ENCODE peak calls at places on chromosomes 16 and 17, in five cellular contexts. D is omental fat pad, H is cardiac muscle cell, N is glutamatergic neuron, C is neural progenitor cell. S is an unnamed sample.

GRCh38 chr16:86669937-86670772 is 91.8 kb downstream of the FOXL1 start:
- DNase-seq in D (no peak), H (no peak), N (peak), C (peak), S (no peak)

GRCh38 chr17:28985950-28986713 is 19.7 kb downstream of the SEZ6 start:
- DNase-seq in D (no peak), H (no peak), N (peak), C (peak), S (no peak)

GRCh38 chr16:23949630-23950290 is 114.0 kb downstream of the PRKCB start:
- DNase-seq in D (no peak), H (no peak), N (no peak), C (no peak), S (no peak)

GRCh38 chr16:14120335-14120734 is 49.2 kb downstream of the MRTFB start:
- DNase-seq in D (no peak), H (no peak), N (no peak), C (no peak), S (no peak)

GRCh38 chr17:32943647-32944191 is 15.8 kb downstream of the TMEM98 start:
- DNase-seq in D (no peak), H (peak), N (no peak), C (no peak), S (no peak)

GRCh38 chr17:73342057-73342522 is 30.3 kb upstream of the CDC42EP4 start:
- DNase-seq in D (peak), H (peak), N (peak), C (peak), S (peak)

GRCh38 chr17:28727727-28728363 is 743 bp upstream of the NEK8 start:
- DNase-seq in D (peak), H (peak), N (peak), C (peak), S (peak)

GRCh38 chr17:6997171-6997570 is 1.3 kb downstream of the ALOX12 start:
- DNase-seq in D (no peak), H (no peak), N (no peak), C (no peak), S (no peak)

GRCh38 chr17:35052780-35053179 is 10.7 kb downstream of the RFFL start:
- DNase-seq in D (no peak), H (no peak), N (no peak), C (no peak), S (no peak)

GRCh38 chr16:55471448-55472097 is 7.4 kb upstream of the MMP2 start:
- DNase-seq in D (no peak), H (peak), N (no peak), C (no peak), S (no peak)

GRCh38 chr17:35056013-35056412 is 7.5 kb downstream of the RFFL start:
- DNase-seq in D (no peak), H (no peak), N (no peak), C (peak), S (no peak)

GRCh38 chr17:56742601-56743000 is 91.1 kb downstream of the C17orf67 start:
- DNase-seq in D (no peak), H (no peak), N (no peak), C (no peak), S (no peak)

GRCh38 chr17:6184508-6184907 is 114.3 kb downstream of the WSCD1 start:
- DNase-seq in D (no peak), H (no peak), N (no peak), C (no peak), S (no peak)

DNA sequence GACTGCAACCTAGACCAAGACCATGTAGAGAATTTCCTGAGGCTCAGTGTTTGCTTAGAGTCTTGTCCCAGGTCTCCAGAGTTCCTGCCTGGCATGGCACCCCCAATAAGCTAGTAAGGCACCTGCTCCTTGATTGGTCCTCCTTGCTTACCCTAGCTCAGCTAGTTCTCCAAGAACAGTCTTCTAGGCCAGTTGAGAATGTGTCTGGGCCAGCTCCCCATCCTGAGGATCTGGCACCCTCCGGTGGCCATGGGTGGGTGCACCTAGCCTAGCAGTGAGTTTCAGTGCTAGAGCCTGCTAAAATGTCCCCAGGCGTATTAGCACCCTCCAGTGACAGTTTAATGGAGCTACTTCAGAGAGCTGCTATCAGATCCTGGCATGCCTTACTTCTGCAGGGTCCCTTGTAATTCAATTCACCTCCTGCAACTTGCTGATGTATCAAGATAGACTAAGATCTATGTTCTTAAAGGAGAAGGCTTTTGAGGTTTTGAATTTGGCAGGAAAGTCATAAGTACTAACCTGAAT is 44.4 kb upstream of the MED13 start:
- DNase-seq in D (no peak), H (peak), N (peak), C (peak), S (peak)
- TF ChIP-seq CTCF in D (no peak), H (peak), N (peak), C (peak), S (peak)

DNA sequence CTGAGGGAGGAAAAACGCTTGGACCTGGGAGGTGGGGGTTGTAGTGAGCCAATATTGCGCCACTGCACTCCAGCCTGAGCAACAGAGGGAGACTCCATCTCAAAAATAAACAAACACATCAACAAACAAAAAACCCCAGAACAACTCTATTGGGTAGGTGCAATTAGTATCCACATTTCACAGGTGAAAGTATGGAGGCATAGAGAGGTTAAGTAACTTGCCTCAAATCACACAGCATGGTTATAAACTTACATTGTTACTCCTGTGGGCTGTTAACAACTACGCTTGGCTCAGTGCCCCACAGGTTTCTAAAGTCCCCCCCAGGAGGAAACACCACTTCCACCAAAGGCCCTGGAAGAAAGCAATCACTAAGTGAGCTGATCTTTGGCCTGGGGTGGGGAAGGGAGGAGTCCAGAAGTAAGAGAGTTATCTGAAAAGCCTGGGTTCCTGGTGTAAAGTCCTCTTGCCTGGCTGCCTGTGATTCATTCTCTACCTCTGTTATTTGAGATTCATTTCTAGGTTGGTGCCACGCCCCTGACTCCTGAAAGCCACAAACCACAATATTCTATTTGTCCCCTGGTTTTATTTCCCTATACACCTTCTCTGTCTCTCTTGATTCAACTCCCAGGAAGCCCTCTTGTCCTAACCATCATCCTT is 195.6 kb downstream of the XYLT1 start:
- DNase-seq in D (no peak), H (no peak), N (no peak), C (no peak), S (no peak)
- TF ChIP-seq CTCF in D (no peak), H (no peak), N (no peak), C (no peak), S (no peak)

DNA sequence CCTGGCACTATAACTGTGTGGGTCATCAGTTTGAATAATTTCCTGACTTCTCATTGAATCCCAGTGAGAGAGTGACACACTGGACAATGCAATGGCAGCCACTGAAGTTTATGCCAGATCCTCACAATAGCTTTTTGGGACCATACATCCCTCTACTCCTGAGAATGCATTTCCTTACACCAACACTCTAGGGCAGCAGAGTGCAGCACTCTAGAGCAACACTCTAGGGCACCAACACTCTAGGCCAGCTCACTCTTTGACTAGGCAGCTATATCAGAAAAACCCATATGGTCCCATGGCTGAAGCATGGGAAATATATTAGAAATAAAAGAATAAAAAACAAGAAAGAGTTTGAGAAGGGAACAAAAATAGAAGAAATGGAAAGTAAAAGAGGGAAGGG is 309.2 kb downstream of the MAP2K6 start:
- DNase-seq in D (no peak), H (peak), N (no peak), C (peak), S (no peak)
- TF ChIP-seq CTCF in D (no peak), H (peak), N (no peak), C (peak), S (no peak)

GRCh38 chr16:2720719-2721633 is 952 bp upstream of the PRSS27 start:
- DNase-seq in D (peak), H (peak), N (peak), C (peak), S (peak)
- TF ChIP-seq CTCF in D (no peak), H (peak), N (peak), C (peak), S (peak)

GRCh38 chr17:66540131-66540781 is 237.8 kb downstream of the PRKCA start:
- DNase-seq in D (no peak), H (peak), N (peak), C (peak), S (no peak)
- TF ChIP-seq CTCF in D (no peak), H (no peak), N (no peak), C (no peak), S (no peak)

DNA sequence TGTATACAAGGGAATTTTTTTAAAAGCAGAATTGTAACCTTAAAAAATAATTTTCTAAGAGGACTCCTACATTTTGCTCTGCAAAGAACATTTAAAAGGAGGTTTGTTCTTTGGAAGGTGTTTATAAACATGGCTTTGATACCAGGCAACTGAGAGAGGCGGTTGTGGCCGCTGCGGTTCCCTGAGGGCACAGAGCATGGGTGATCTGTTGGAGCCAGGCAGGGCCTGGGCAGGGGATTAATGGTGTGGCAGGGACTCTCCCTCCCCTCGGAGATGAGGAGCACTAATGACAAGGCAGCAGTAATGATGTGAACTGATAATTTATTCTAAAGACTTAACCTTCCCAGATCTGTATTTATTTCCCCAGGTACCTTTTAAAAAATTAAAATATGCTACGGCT is 65.4 kb downstream of the WWP2 start:
- DNase-seq in D (no peak), H (no peak), N (no peak), C (no peak), S (no peak)
- TF ChIP-seq CTCF in D (no peak), H (no peak), N (no peak), C (no peak), S (no peak)

GRCh38 chr17:18143044-18143936 is 34.7 kb downstream of the MYO15A start:
- DNase-seq in D (no peak), H (peak), N (no peak), C (peak), S (peak)
- TF ChIP-seq CTCF in D (no peak), H (peak), N (no peak), C (peak), S (peak)

GRCh38 chr17:19014628-19015215 is 10.2 kb upstream of the FAM83G start:
- DNase-seq in D (no peak), H (no peak), N (no peak), C (no peak), S (no peak)

GRCh38 chr17:19011581-19011980 is 7.0 kb upstream of the FAM83G start:
- DNase-seq in D (no peak), H (no peak), N (no peak), C (no peak), S (no peak)

GRCh38 chr17:19013806-19014627 is 9.5 kb upstream of the FAM83G start:
- DNase-seq in D (no peak), H (no peak), N (no peak), C (no peak), S (no peak)

GRCh38 chr17:19012171-19013080 is 7.9 kb upstream of the FAM83G start:
- DNase-seq in D (no peak), H (no peak), N (no peak), C (no peak), S (no peak)

DNA sequence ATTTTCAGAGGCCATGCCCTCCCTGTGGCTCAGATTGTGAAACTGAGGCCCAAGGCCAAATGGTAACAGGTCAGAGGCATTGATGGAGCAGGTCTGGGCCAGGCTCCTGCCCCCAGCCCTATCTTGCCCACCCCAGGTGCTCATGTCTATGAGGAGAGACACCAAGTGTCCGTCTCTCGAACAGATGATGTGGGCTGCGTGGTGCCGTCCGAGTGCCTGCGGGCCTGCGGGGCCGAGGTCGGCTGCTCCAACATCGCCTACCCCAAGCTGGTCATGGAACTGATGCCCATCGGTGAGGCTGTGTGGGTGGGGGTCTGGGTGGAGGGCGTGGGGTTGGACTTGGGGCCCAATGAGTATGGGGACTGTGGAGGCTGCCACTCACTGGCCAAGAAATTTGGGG is 8.7 kb upstream of the FAM83G start:
- DNase-seq in D (no peak), H (no peak), N (no peak), C (no peak), S (no peak)
- TF ChIP-seq CTCF in D (no peak), H (no peak), N (no peak), C (no peak), S (no peak)

GRCh38 chr16:85025781-85026653 is 1.6 kb upstream of the KIAA0513 start:
- DNase-seq in D (no peak), H (no peak), N (no peak), C (no peak), S (no peak)

GRCh38 chr16:85026696-85027095 is 899 bp upstream of the KIAA0513 start:
- DNase-seq in D (no peak), H (no peak), N (no peak), C (no peak), S (no peak)

GRCh38 chr16:85027968-85028637 is 508 bp downstream of the KIAA0513 start:
- DNase-seq in D (no peak), H (no peak), N (peak), C (peak), S (no peak)

GRCh38 chr16:85028638-85029412 is 1.2 kb downstream of the KIAA0513 start:
- DNase-seq in D (no peak), H (peak), N (peak), C (no peak), S (no peak)

DNA sequence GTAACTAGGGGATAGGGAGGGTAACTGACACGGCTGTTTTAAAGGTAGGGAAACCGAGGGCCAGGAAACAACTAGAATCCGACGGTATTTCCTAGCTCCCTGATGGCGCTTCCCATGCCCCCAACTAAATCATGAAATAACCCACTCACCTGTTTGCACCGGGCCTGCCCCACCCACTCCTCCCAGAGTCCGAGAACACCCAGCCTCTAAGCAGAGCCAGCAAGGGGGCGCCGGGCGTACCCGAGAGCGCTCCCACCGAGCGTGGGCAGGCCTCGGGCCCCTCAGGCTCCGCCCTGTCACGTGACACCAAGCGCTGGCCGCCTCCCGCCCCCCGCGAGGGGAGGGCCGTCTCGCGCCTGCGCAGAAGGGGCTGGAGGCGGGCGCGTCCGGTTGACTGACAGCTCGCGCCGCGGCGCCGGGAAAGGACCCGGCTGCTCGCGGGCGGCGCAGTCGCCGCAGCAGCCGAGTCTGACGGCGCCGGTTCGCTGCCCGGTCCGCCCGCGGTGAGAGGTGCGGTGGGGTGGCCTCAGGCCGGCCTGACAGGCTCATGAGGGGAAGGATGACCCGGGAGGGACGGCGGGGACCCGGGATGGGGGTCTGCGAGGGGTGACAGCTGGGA is at the start of gene KIAA0513:
- DNase-seq in D (peak), H (peak), N (peak), C (peak), S (peak)
- TF ChIP-seq CTCF in D (no peak), H (peak), N (no peak), C (peak), S (no peak)

S was measured in endothelial cell.